ENCODE peak calls at places on chromosomes 3 and 15, in eight cellular contexts. One of them, this sample, is unnamed.

GRCh38 chr3:42702066-42702951 is at the start of gene HHATL:
- DNase-seq in heart right ventricle: peak
- DNase-seq in EL: no peak
- DNase-seq in cerebellum: no peak
- DNase-seq in A549: no peak
- DNase-seq in 8988T: peak
- DNase-seq in skeletal muscle cell: no peak
- DNase-seq in SK-N-DZ: no peak
- DNase-seq in this sample: no peak

GRCh38 chr3:59759298-59760169 is 709.7 kb upstream of the CFAP20DC start:
- DNase-seq in heart right ventricle: no peak
- DNase-seq in EL: no peak
- DNase-seq in cerebellum: no peak
- DNase-seq in A549: no peak
- DNase-seq in 8988T: no peak
- DNase-seq in skeletal muscle cell: no peak
- DNase-seq in SK-N-DZ: no peak
- DNase-seq in this sample: no peak

GRCh38 chr15:79380755-79381499 is 51.2 kb upstream of the MINAR1 start:
- DNase-seq in heart right ventricle: peak
- DNase-seq in EL: peak
- DNase-seq in cerebellum: peak
- DNase-seq in A549: peak
- DNase-seq in 8988T: no peak
- DNase-seq in skeletal muscle cell: peak
- DNase-seq in SK-N-DZ: peak
- DNase-seq in this sample: peak

GRCh38 chr3:55471522-55472280 is 15.4 kb downstream of the WNT5A start:
- DNase-seq in heart right ventricle: peak
- DNase-seq in EL: no peak
- DNase-seq in cerebellum: no peak
- DNase-seq in A549: no peak
- DNase-seq in 8988T: no peak
- DNase-seq in skeletal muscle cell: no peak
- DNase-seq in SK-N-DZ: no peak
- DNase-seq in this sample: no peak

GRCh38 chr3:11452988-11453847 is 181.0 kb downstream of the ATG7 start:
- DNase-seq in heart right ventricle: no peak
- DNase-seq in EL: peak
- DNase-seq in cerebellum: no peak
- DNase-seq in A549: no peak
- DNase-seq in 8988T: no peak
- DNase-seq in skeletal muscle cell: peak
- DNase-seq in SK-N-DZ: no peak
- DNase-seq in this sample: peak

GRCh38 chr15:33148129-33148850 is 46.2 kb downstream of the FMN1 start:
- DNase-seq in heart right ventricle: no peak
- DNase-seq in EL: no peak
- DNase-seq in cerebellum: no peak
- DNase-seq in A549: no peak
- DNase-seq in 8988T: no peak
- DNase-seq in skeletal muscle cell: no peak
- DNase-seq in SK-N-DZ: peak
- DNase-seq in this sample: peak

GRCh38 chr3:42066516-42067181 is 24.5 kb upstream of the TRAK1 start:
- DNase-seq in heart right ventricle: no peak
- DNase-seq in EL: peak
- DNase-seq in cerebellum: no peak
- DNase-seq in A549: no peak
- DNase-seq in 8988T: no peak
- DNase-seq in skeletal muscle cell: no peak
- DNase-seq in SK-N-DZ: no peak
- DNase-seq in this sample: peak

GRCh38 chr3:136698361-136698760 is 53.8 kb downstream of the STAG1 start:
- DNase-seq in heart right ventricle: no peak
- DNase-seq in EL: no peak
- DNase-seq in cerebellum: no peak
- DNase-seq in A549: no peak
- DNase-seq in 8988T: no peak
- DNase-seq in skeletal muscle cell: no peak
- DNase-seq in SK-N-DZ: no peak
- DNase-seq in this sample: no peak

GRCh38 chr15:73683257-73683623 is 943 bp upstream of the CD276 start:
- DNase-seq in heart right ventricle: no peak
- DNase-seq in EL: no peak
- DNase-seq in cerebellum: no peak
- DNase-seq in A549: no peak
- DNase-seq in 8988T: no peak
- DNase-seq in skeletal muscle cell: no peak
- DNase-seq in SK-N-DZ: no peak
- DNase-seq in this sample: no peak

GRCh38 chr3:54547051-54547450 is 380.8 kb downstream of the LRTM1 start:
- DNase-seq in heart right ventricle: no peak
- DNase-seq in EL: no peak
- DNase-seq in cerebellum: no peak
- DNase-seq in A549: no peak
- DNase-seq in 8988T: no peak
- DNase-seq in skeletal muscle cell: no peak
- DNase-seq in SK-N-DZ: no peak
- DNase-seq in this sample: no peak

GRCh38 chr3:114649331-114649730 is 355.5 kb downstream of the TIGIT start:
- DNase-seq in heart right ventricle: no peak
- DNase-seq in EL: peak
- DNase-seq in cerebellum: no peak
- DNase-seq in A549: peak
- DNase-seq in 8988T: no peak
- DNase-seq in skeletal muscle cell: no peak
- DNase-seq in SK-N-DZ: no peak
- DNase-seq in this sample: no peak

GRCh38 chr15:29278436-29279099 is 8.9 kb upstream of the NSMCE3 start:
- DNase-seq in heart right ventricle: no peak
- DNase-seq in EL: peak
- DNase-seq in cerebellum: no peak
- DNase-seq in A549: no peak
- DNase-seq in 8988T: no peak
- DNase-seq in skeletal muscle cell: peak
- DNase-seq in SK-N-DZ: no peak
- DNase-seq in this sample: no peak

GRCh38 chr3:181292984-181293383 is 303.4 kb upstream of the DNAJC19 start:
- DNase-seq in heart right ventricle: no peak
- DNase-seq in EL: no peak
- DNase-seq in cerebellum: no peak
- DNase-seq in A549: no peak
- DNase-seq in 8988T: no peak
- DNase-seq in skeletal muscle cell: no peak
- DNase-seq in SK-N-DZ: no peak
- DNase-seq in this sample: no peak

GRCh38 chr3:47577583-47578118 is 1.0 kb downstream of the CSPG5 start:
- DNase-seq in heart right ventricle: peak
- DNase-seq in EL: no peak
- DNase-seq in cerebellum: peak
- DNase-seq in A549: no peak
- DNase-seq in 8988T: peak
- DNase-seq in skeletal muscle cell: no peak
- DNase-seq in SK-N-DZ: peak
- DNase-seq in this sample: no peak

GRCh38 chr3:8937064-8938020 is 25.9 kb downstream of the RAD18 start:
- DNase-seq in heart right ventricle: no peak
- DNase-seq in EL: peak
- DNase-seq in cerebellum: no peak
- DNase-seq in A549: peak
- DNase-seq in 8988T: no peak
- DNase-seq in skeletal muscle cell: peak
- DNase-seq in SK-N-DZ: no peak
- DNase-seq in this sample: no peak

GRCh38 chr3:183159319-183159718 is 3.2 kb downstream of the LAMP3 start:
- DNase-seq in heart right ventricle: no peak
- DNase-seq in EL: no peak
- DNase-seq in cerebellum: peak
- DNase-seq in A549: peak
- DNase-seq in 8988T: peak
- DNase-seq in skeletal muscle cell: no peak
- DNase-seq in SK-N-DZ: no peak
- DNase-seq in this sample: peak

GRCh38 chr15:85532689-85533088 is 152.3 kb downstream of the AKAP13 start:
- DNase-seq in heart right ventricle: no peak
- DNase-seq in EL: no peak
- DNase-seq in cerebellum: peak
- DNase-seq in A549: no peak
- DNase-seq in 8988T: no peak
- DNase-seq in skeletal muscle cell: no peak
- DNase-seq in SK-N-DZ: no peak
- DNase-seq in this sample: no peak

GRCh38 chr15:52247032-52247431 is 48.6 kb downstream of the MYO5C start:
- DNase-seq in heart right ventricle: no peak
- DNase-seq in EL: no peak
- DNase-seq in cerebellum: no peak
- DNase-seq in A549: no peak
- DNase-seq in 8988T: no peak
- DNase-seq in skeletal muscle cell: peak
- DNase-seq in SK-N-DZ: no peak
- DNase-seq in this sample: no peak

GRCh38 chr3:182325213-182325941 is 467.9 kb upstream of the ATP11B start:
- DNase-seq in heart right ventricle: no peak
- DNase-seq in EL: no peak
- DNase-seq in cerebellum: no peak
- DNase-seq in A549: no peak
- DNase-seq in 8988T: no peak
- DNase-seq in skeletal muscle cell: no peak
- DNase-seq in SK-N-DZ: no peak
- DNase-seq in this sample: no peak

GRCh38 chr3:38458796-38459498 is 5.3 kb downstream of the ACVR2B start:
- DNase-seq in heart right ventricle: peak
- DNase-seq in EL: peak
- DNase-seq in cerebellum: peak
- DNase-seq in A549: no peak
- DNase-seq in 8988T: no peak
- DNase-seq in skeletal muscle cell: no peak
- DNase-seq in SK-N-DZ: no peak
- DNase-seq in this sample: no peak

GRCh38 chr3:124920718-124921117 is 13.8 kb downstream of the MUC13 start:
- DNase-seq in heart right ventricle: no peak
- DNase-seq in EL: no peak
- DNase-seq in cerebellum: peak
- DNase-seq in A549: no peak
- DNase-seq in 8988T: no peak
- DNase-seq in skeletal muscle cell: no peak
- DNase-seq in SK-N-DZ: no peak
- DNase-seq in this sample: no peak

GRCh38 chr3:114496021-114496434 is 202.2 kb downstream of the TIGIT start:
- DNase-seq in heart right ventricle: peak
- DNase-seq in EL: peak
- DNase-seq in cerebellum: peak
- DNase-seq in A549: no peak
- DNase-seq in 8988T: no peak
- DNase-seq in skeletal muscle cell: no peak
- DNase-seq in SK-N-DZ: no peak
- DNase-seq in this sample: no peak

GRCh38 chr3:133380481-133381225 is 19.2 kb upstream of the BFSP2 start:
- DNase-seq in heart right ventricle: no peak
- DNase-seq in EL: no peak
- DNase-seq in cerebellum: no peak
- DNase-seq in A549: no peak
- DNase-seq in 8988T: no peak
- DNase-seq in skeletal muscle cell: no peak
- DNase-seq in SK-N-DZ: no peak
- DNase-seq in this sample: no peak

GRCh38 chr15:52524223-52525136 is 4.2 kb downstream of the MYO5A start:
- DNase-seq in heart right ventricle: no peak
- DNase-seq in EL: no peak
- DNase-seq in cerebellum: no peak
- DNase-seq in A549: no peak
- DNase-seq in 8988T: no peak
- DNase-seq in skeletal muscle cell: no peak
- DNase-seq in SK-N-DZ: no peak
- DNase-seq in this sample: no peak

GRCh38 chr15:39774688-39775267 is 7.9 kb downstream of the FSIP1 start:
- DNase-seq in heart right ventricle: no peak
- DNase-seq in EL: no peak
- DNase-seq in cerebellum: no peak
- DNase-seq in A549: no peak
- DNase-seq in 8988T: no peak
- DNase-seq in skeletal muscle cell: no peak
- DNase-seq in SK-N-DZ: peak
- DNase-seq in this sample: peak

GRCh38 chr3:187740446-187741399 is 4.5 kb downstream of the BCL6 start:
- DNase-seq in heart right ventricle: peak
- DNase-seq in EL: peak
- DNase-seq in cerebellum: peak
- DNase-seq in A549: peak
- DNase-seq in 8988T: peak
- DNase-seq in skeletal muscle cell: no peak
- DNase-seq in SK-N-DZ: peak
- DNase-seq in this sample: peak

GRCh38 chr3:49007771-49008528 is 759 bp downstream of the WDR6 start:
- DNase-seq in heart right ventricle: peak
- DNase-seq in EL: peak
- DNase-seq in cerebellum: peak
- DNase-seq in A549: peak
- DNase-seq in 8988T: peak
- DNase-seq in skeletal muscle cell: peak
- DNase-seq in SK-N-DZ: peak
- DNase-seq in this sample: peak

GRCh38 chr3:43689766-43690399 is 855 bp upstream of the ABHD5 start:
- DNase-seq in heart right ventricle: no peak
- DNase-seq in EL: no peak
- DNase-seq in cerebellum: peak
- DNase-seq in A549: no peak
- DNase-seq in 8988T: no peak
- DNase-seq in skeletal muscle cell: no peak
- DNase-seq in SK-N-DZ: no peak
- DNase-seq in this sample: no peak

GRCh38 chr3:179449621-179450020 is 1.6 kb downstream of the GNB4 start:
- DNase-seq in heart right ventricle: no peak
- DNase-seq in EL: no peak
- DNase-seq in cerebellum: no peak
- DNase-seq in A549: no peak
- DNase-seq in 8988T: no peak
- DNase-seq in skeletal muscle cell: no peak
- DNase-seq in SK-N-DZ: no peak
- DNase-seq in this sample: no peak

GRCh38 chr15:88274534-88275460 is 18.3 kb upstream of the NTRK3 start:
- DNase-seq in heart right ventricle: peak
- DNase-seq in EL: peak
- DNase-seq in cerebellum: peak
- DNase-seq in A549: peak
- DNase-seq in 8988T: peak
- DNase-seq in skeletal muscle cell: no peak
- DNase-seq in SK-N-DZ: peak
- DNase-seq in this sample: peak

GRCh38 chr3:148136816-148137215 is 560.9 kb upstream of the AGTR1 start:
- DNase-seq in heart right ventricle: no peak
- DNase-seq in EL: no peak
- DNase-seq in cerebellum: no peak
- DNase-seq in A549: no peak
- DNase-seq in 8988T: no peak
- DNase-seq in skeletal muscle cell: no peak
- DNase-seq in SK-N-DZ: no peak
- DNase-seq in this sample: no peak

GRCh38 chr3:14148041-14148985 is 23.5 kb downstream of the TMEM43 start:
- DNase-seq in heart right ventricle: no peak
- DNase-seq in EL: no peak
- DNase-seq in cerebellum: no peak
- DNase-seq in A549: no peak
- DNase-seq in 8988T: no peak
- DNase-seq in skeletal muscle cell: no peak
- DNase-seq in SK-N-DZ: no peak
- DNase-seq in this sample: peak

GRCh38 chr3:166526878-166527277 is 689.7 kb upstream of the BCHE start:
- DNase-seq in heart right ventricle: no peak
- DNase-seq in EL: no peak
- DNase-seq in cerebellum: no peak
- DNase-seq in A549: no peak
- DNase-seq in 8988T: no peak
- DNase-seq in skeletal muscle cell: no peak
- DNase-seq in SK-N-DZ: no peak
- DNase-seq in this sample: peak

GRCh38 chr3:53754325-53754724 is 91.9 kb downstream of the CHDH start:
- DNase-seq in heart right ventricle: no peak
- DNase-seq in EL: no peak
- DNase-seq in cerebellum: no peak
- DNase-seq in A549: no peak
- DNase-seq in 8988T: no peak
- DNase-seq in skeletal muscle cell: no peak
- DNase-seq in SK-N-DZ: no peak
- DNase-seq in this sample: no peak

This sample was measured in NCI-H82.